ENCODE peak calls at places on chromosomes 11 and 22, in five cellular contexts. O is naive thymus-derived CD4-positive, alpha-beta T cell; W is stimulated activated naive CD4-positive, alpha-beta T cell; J is effector memory CD8-positive, alpha-beta T cell; E is AG04449. V is an unnamed sample.

GRCh38 chr11:130315354-130315970 is 745 bp upstream of the ZBTB44 start:
- DNase-seq in J (peak), O (peak), W (peak), E (no peak), V (peak)

GRCh38 chr22:38924197-38924952 is 33.0 kb upstream of the APOBEC3A start:
- DNase-seq in O (no peak), E (peak), J (no peak), W (no peak), V (peak)

GRCh38 chr11:86639172-86639571 is 33.2 kb downstream of the ME3 start:
- DNase-seq in W (no peak), E (no peak), J (no peak), O (no peak), V (no peak)

GRCh38 chr22:50671641-50672040 is 982 bp upstream of the SHANK3 start:
- DNase-seq in E (no peak), J (no peak), O (no peak), W (no peak), V (no peak)

GRCh38 chr11:108875134-108875533 is 210.3 kb downstream of the DDX10 start:
- DNase-seq in E (no peak), J (no peak), O (no peak), W (no peak), V (no peak)

GRCh38 chr11:94958118-94958517 is 15.2 kb downstream of the CWC15 start:
- DNase-seq in W (no peak), O (no peak), J (no peak), E (no peak), V (no peak)

GRCh38 chr11:70230840-70231710 is 28.0 kb downstream of the FADD start:
- DNase-seq in J (no peak), E (no peak), W (no peak), O (no peak), V (no peak)

GRCh38 chr22:35749808-35750207 is 32.1 kb downstream of the APOL5 start:
- DNase-seq in W (no peak), J (no peak), E (no peak), O (no peak), V (no peak)

V was measured in lower leg skin.